ENCODE peak calls at places on chromosomes 16 and 17, in eight cellular contexts. B is left colon, O is putamen, M is smooth muscle cell of the brain vasculature, W is HFF-Myc, P is left ventricle myocardium superior, Y is right atrium auricular region, R is cardiac fibroblast. S is an unnamed sample.

GRCh38 chr16:4693956-4694663 is 748 bp downstream of the NUDT16L1 start:
- DNase-seq in B (peak), R (peak), P (peak), M (no peak), O (no peak), W (peak), Y (no peak), S (peak)

GRCh38 chr17:41792835-41793748 is 6.6 kb upstream of the JUP start:
- DNase-seq in M (no peak), O (no peak), W (no peak), Y (peak), R (peak), P (peak), B (peak), S (peak)

GRCh38 chr16:85128079-85128837 is 16.0 kb upstream of the CIBAR2 start:
- DNase-seq in M (no peak), Y (no peak), R (no peak), B (no peak), O (no peak), W (no peak), P (no peak), S (no peak)

GRCh38 chr16:2156025-2156848 is 655 bp downstream of the TRAF7 start:
- DNase-seq in Y (peak), M (no peak), O (no peak), P (no peak), B (peak), W (no peak), R (peak), S (peak)

GRCh38 chr16:15457390-15457789 is 23.0 kb downstream of the BMERB1 start:
- DNase-seq in W (no peak), M (no peak), Y (no peak), P (no peak), O (no peak), R (no peak), B (no peak), S (no peak)

GRCh38 chr17:13925579-13925978 is 143.7 kb upstream of the COX10 start:
- DNase-seq in B (no peak), R (no peak), M (no peak), Y (no peak), P (no peak), O (no peak), W (no peak), S (no peak)

GRCh38 chr17:30429155-30429554 is 48.1 kb upstream of the GOSR1 start:
- DNase-seq in R (peak), O (no peak), P (no peak), M (no peak), W (no peak), B (no peak), Y (no peak), S (peak)

GRCh38 chr17:4162366-4162765 is 19.4 kb downstream of the CYB5D2 start:
- DNase-seq in P (no peak), R (no peak), O (no peak), Y (no peak), W (no peak), M (no peak), B (no peak), S (no peak)